ENCODE peak calls at places on chromosomes 3 and 15, in eight cellular contexts. K is M059J, W is mesothelial cell of epicardium, I is GM23338, Q is heart left ventricle, E is ELR, C is germinal center, H is pons. O is an unnamed sample.

GRCh38 chr3:188899887-188900286 is 271.9 kb upstream of the TPRG1 start:
- DNase-seq in C (no peak), H (no peak), I (no peak), E (no peak), Q (no peak), W (no peak), K (peak; percentile 65), O (no peak)

GRCh38 chr15:73969151-73969759 is 22.8 kb downstream of the STOML1 start:
- DNase-seq in C (no peak), W (no peak), K (no peak), Q (no peak), H (no peak), E (no peak), I (no peak), O (no peak)

GRCh38 chr3:85161544-85161943 is 202.8 kb downstream of the CADM2 start:
- DNase-seq in C (no peak), E (no peak), I (no peak), Q (no peak), W (no peak), H (no peak), K (no peak), O (no peak)

GRCh38 chr15:45133561-45133920 is 3.7 kb downstream of the DUOX1 start:
- DNase-seq in I (no peak), H (no peak), W (peak; percentile 56), C (no peak), K (no peak), Q (no peak), E (no peak), O (no peak)

GRCh38 chr3:140736863-140737460 is 59.1 kb downstream of the TRIM42 start:
- DNase-seq in Q (peak; percentile 25), I (peak; percentile 77), E (peak; percentile 6), K (peak; percentile 44), W (peak; percentile 65), C (no peak), H (peak; percentile 47), O (peak; percentile 34)

GRCh38 chr3:185405664-185406063 is 42.7 kb downstream of the MAP3K13 start:
- DNase-seq in E (no peak), K (no peak), Q (no peak), H (no peak), W (no peak), C (no peak), I (no peak), O (no peak)

GRCh38 chr3:141528837-141529236 is 42.0 kb downstream of the RASA2 start:
- DNase-seq in H (no peak), I (no peak), E (no peak), Q (no peak), W (no peak), K (no peak), C (no peak), O (no peak)

GRCh38 chr3:195558602-195559001 is 15.5 kb upstream of the PPP1R2 start:
- DNase-seq in C (peak; percentile 27), K (peak; percentile 31), E (peak; percentile 46), I (peak; percentile 72), H (peak; percentile 45), Q (no peak), W (no peak), O (peak; percentile 44)

GRCh38 chr3:126117212-126117611 is 33.3 kb upstream of the SLC41A3 start:
- DNase-seq in K (no peak), Q (peak; percentile 1), I (no peak), H (no peak), W (no peak), C (no peak), E (no peak), O (no peak)

GRCh38 chr3:188683032-188683491 is 488.7 kb upstream of the TPRG1 start:
- DNase-seq in I (no peak), E (peak; percentile 91), Q (no peak), H (peak; percentile 48), W (no peak), C (no peak), K (peak; percentile 99), O (no peak)

GRCh38 chr3:128567705-128568356 is 74.8 kb upstream of the GATA2 start:
- DNase-seq in H (no peak), W (no peak), K (no peak), E (no peak), I (peak; percentile 56), Q (no peak), C (no peak), O (no peak)

GRCh38 chr15:22884344-22884743 is 45.9 kb downstream of the NIPA2 start:
- DNase-seq in W (no peak), K (peak; percentile 13), I (peak; percentile 32), E (no peak), Q (no peak), C (no peak), H (no peak), O (no peak)

GRCh38 chr3:39407773-39408492 is 1.4 kb downstream of the RPSA start:
- DNase-seq in E (no peak), W (no peak), H (no peak), C (no peak), I (no peak), K (no peak), Q (no peak), O (no peak)

GRCh38 chr3:19467761-19468160 is 319.5 kb downstream of the KCNH8 start:
- DNase-seq in Q (no peak), E (no peak), K (no peak), I (peak; percentile 27), W (no peak), H (no peak), C (no peak), O (no peak)

GRCh38 chr3:78026429-78026828 is 986.5 kb downstream of the ROBO2 start:
- DNase-seq in C (no peak), E (no peak), Q (no peak), K (peak; percentile 24), H (no peak), W (no peak), I (no peak), O (no peak)

GRCh38 chr3:58531956-58532355 is 5.0 kb downstream of the ACOX2 start:
- DNase-seq in Q (no peak), W (no peak), C (no peak), E (peak; percentile 68), K (peak; percentile 43), H (no peak), I (peak; percentile 43), O (peak; percentile 22)